ENCODE peak calls at places on chromosomes 13 and 19, in four cellular contexts. One of them, this sample, is unnamed. For H3K4me1 and H3K36me3, the result is how much of the 10 kb centered on the place peaks cover.

GRCh38 chr19:633786-634639 is 676 bp upstream of the POLRMT start:
- DNase-seq in CD8-positive, alpha-beta T cell: no peak
- DNase-seq in PC-3: no peak
- DNase-seq in OCI-LY7: peak
- DNase-seq in this sample: no peak

GRCh38 chr13:79501538-79502232 is 20.7 kb downstream of the NDFIP2 start:
- DNase-seq in OCI-LY7: no peak
- DNase-seq in PC-3: peak
- DNase-seq in CD8-positive, alpha-beta T cell: no peak
- DNase-seq in this sample: no peak

GRCh38 chr13:114258589-114258988 is 22.8 kb upstream of the UPF3A start:
- DNase-seq in PC-3: no peak
- DNase-seq in OCI-LY7: no peak
- DNase-seq in CD8-positive, alpha-beta T cell: no peak
- DNase-seq in this sample: no peak

GRCh38 chr19:2055871-2056809 is 5.1 kb upstream of the MKNK2 start:
- DNase-seq in OCI-LY7: peak
- DNase-seq in PC-3: peak
- DNase-seq in CD8-positive, alpha-beta T cell: no peak
- DNase-seq in this sample: no peak

GRCh38 chr13:74243637-74244526 is 109.7 kb upstream of the KLF12 start:
- DNase-seq in OCI-LY7: no peak
- DNase-seq in PC-3: peak
- DNase-seq in CD8-positive, alpha-beta T cell: no peak
- DNase-seq in this sample: no peak

GRCh38 chr19:2561895-2562294 is 86.0 kb downstream of the GADD45B start:
- DNase-seq in CD8-positive, alpha-beta T cell: peak
- DNase-seq in PC-3: no peak
- DNase-seq in OCI-LY7: peak
- DNase-seq in this sample: no peak

GRCh38 chr13:65592757-65593156 is 1637.4 kb downstream of the PCDH9 start:
- DNase-seq in PC-3: no peak
- DNase-seq in OCI-LY7: no peak
- DNase-seq in CD8-positive, alpha-beta T cell: no peak
- DNase-seq in this sample: no peak

GRCh38 chr13:29547135-29547534 is 48.4 kb downstream of the SLC7A1 start:
- DNase-seq in OCI-LY7: no peak
- DNase-seq in CD8-positive, alpha-beta T cell: no peak
- DNase-seq in PC-3: no peak
- DNase-seq in this sample: no peak

GRCh38 chr19:4567584-4568071 is 8.1 kb upstream of the SEMA6B start:
- DNase-seq in CD8-positive, alpha-beta T cell: peak
- DNase-seq in PC-3: peak
- DNase-seq in OCI-LY7: peak
- DNase-seq in this sample: no peak

GRCh38 chr19:5292843-5293606 is 47.6 kb downstream of the PTPRS start:
- DNase-seq in OCI-LY7: peak
- DNase-seq in PC-3: peak
- DNase-seq in CD8-positive, alpha-beta T cell: peak
- DNase-seq in this sample: peak

GRCh38 chr19:58067240-58067912 is 8.3 kb downstream of the ZNF135 start:
- DNase-seq in CD8-positive, alpha-beta T cell: no peak
- DNase-seq in OCI-LY7: no peak
- DNase-seq in PC-3: no peak
- DNase-seq in this sample: no peak

GRCh38 chr19:6394831-6395230 is 1.9 kb upstream of the GTF2F1 start:
- DNase-seq in PC-3: no peak
- DNase-seq in OCI-LY7: no peak
- DNase-seq in CD8-positive, alpha-beta T cell: no peak
- DNase-seq in this sample: no peak

GRCh38 chr13:73473016-73473415 is 414.2 kb downstream of the KLF5 start:
- DNase-seq in CD8-positive, alpha-beta T cell: no peak
- DNase-seq in OCI-LY7: no peak
- DNase-seq in PC-3: no peak
- DNase-seq in this sample: no peak

GRCh38 chr13:26433776-26434175 is 123.7 kb upstream of the WASF3 start:
- DNase-seq in OCI-LY7: no peak
- DNase-seq in PC-3: no peak
- DNase-seq in CD8-positive, alpha-beta T cell: no peak
- DNase-seq in this sample: no peak

GRCh38 chr13:40494513-40494912 is 171.9 kb downstream of the FOXO1 start:
- DNase-seq in CD8-positive, alpha-beta T cell: no peak
- DNase-seq in PC-3: no peak
- DNase-seq in OCI-LY7: peak
- DNase-seq in this sample: no peak

GRCh38 chr13:40389081-40389641 is 277.3 kb downstream of the FOXO1 start:
- DNase-seq in OCI-LY7: peak
- DNase-seq in PC-3: no peak
- DNase-seq in CD8-positive, alpha-beta T cell: peak
- DNase-seq in this sample: no peak

GRCh38 chr13:102905905-102906304 is 60.1 kb downstream of the ERCC5 start:
- DNase-seq in OCI-LY7: no peak
- DNase-seq in CD8-positive, alpha-beta T cell: no peak
- DNase-seq in PC-3: no peak
- DNase-seq in this sample: no peak

GRCh38 chr19:27770095-27770494 is 1442.9 kb downstream of the UQCRFS1 start:
- DNase-seq in PC-3: no peak
- DNase-seq in OCI-LY7: no peak
- DNase-seq in CD8-positive, alpha-beta T cell: no peak
- DNase-seq in this sample: no peak

GRCh38 chr19:16014923-16015804 is 61.1 kb upstream of the TPM4 start:
- DNase-seq in CD8-positive, alpha-beta T cell: no peak
- DNase-seq in OCI-LY7: no peak
- DNase-seq in PC-3: no peak
- DNase-seq in this sample: no peak

GRCh38 chr13:40549500-40550094 is 116.8 kb downstream of the FOXO1 start:
- DNase-seq in OCI-LY7: no peak
- DNase-seq in CD8-positive, alpha-beta T cell: no peak
- DNase-seq in PC-3: no peak
- DNase-seq in this sample: no peak

GRCh38 chr19:51742736-51743288 is 8.9 kb downstream of the FPR1 start:
- DNase-seq in CD8-positive, alpha-beta T cell: no peak
- DNase-seq in OCI-LY7: no peak
- DNase-seq in PC-3: peak
- DNase-seq in this sample: no peak

GRCh38 chr19:51739466-51740213 is 12.0 kb downstream of the FPR1 start:
- DNase-seq in CD8-positive, alpha-beta T cell: no peak
- DNase-seq in PC-3: no peak
- DNase-seq in OCI-LY7: no peak
- DNase-seq in this sample: no peak

GRCh38 chr19:51737924-51738323 is 13.8 kb downstream of the FPR1 start:
- DNase-seq in PC-3: no peak
- DNase-seq in OCI-LY7: no peak
- DNase-seq in CD8-positive, alpha-beta T cell: no peak
- DNase-seq in this sample: no peak

GRCh38 chr19:51743405-51743804 is 8.3 kb downstream of the FPR1 start:
- DNase-seq in CD8-positive, alpha-beta T cell: no peak
- DNase-seq in PC-3: no peak
- DNase-seq in OCI-LY7: no peak
- DNase-seq in this sample: no peak

DNA sequence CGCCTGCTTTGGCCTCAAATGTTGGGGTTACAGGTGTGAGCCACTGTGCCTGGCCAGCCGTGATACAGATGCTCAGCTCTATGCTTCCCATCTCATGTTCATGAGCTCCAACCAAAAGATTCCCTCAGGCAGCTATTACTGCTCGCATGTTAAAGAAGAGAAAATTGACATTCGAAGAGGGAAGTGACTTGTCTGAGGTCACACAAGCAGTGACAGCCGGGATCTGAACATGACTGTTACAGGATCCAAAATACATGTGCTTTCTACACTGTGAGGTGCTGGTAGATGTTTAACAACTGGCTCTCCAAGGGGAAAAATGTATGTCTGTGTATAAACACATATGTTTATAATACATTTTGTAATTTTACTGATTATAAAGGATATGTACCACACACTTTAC is 11.3 kb downstream of the FPR1 start:
- DNase-seq in OCI-LY7: no peak
- DNase-seq in PC-3: no peak
- DNase-seq in CD8-positive, alpha-beta T cell: no peak
- DNase-seq in this sample: no peak
- H3K4me1 ChIP-seq in OCI-LY7: under half
- H3K4me1 ChIP-seq in PC-3: under half
- H3K4me1 ChIP-seq in CD8-positive, alpha-beta T cell: under half
- H3K4me1 ChIP-seq in this sample: under half

GRCh38 chr13:49546559-49546958 is 38.8 kb downstream of the RCBTB1 start:
- DNase-seq in CD8-positive, alpha-beta T cell: no peak
- DNase-seq in OCI-LY7: no peak
- DNase-seq in PC-3: no peak
- DNase-seq in this sample: no peak
- H3K36me3 ChIP-seq in CD8-positive, alpha-beta T cell: under half
- H3K36me3 ChIP-seq in OCI-LY7: half or more
- H3K36me3 ChIP-seq in PC-3: under half
- H3K36me3 ChIP-seq in this sample: under half

GRCh38 chr13:33285420-33286124 is at the start of gene STARD13:
- DNase-seq in CD8-positive, alpha-beta T cell: no peak
- DNase-seq in PC-3: peak
- DNase-seq in OCI-LY7: no peak
- DNase-seq in this sample: peak
- H3K4me3 ChIP-seq in CD8-positive, alpha-beta T cell: no peak
- H3K4me3 ChIP-seq in PC-3: peak
- H3K4me3 ChIP-seq in OCI-LY7: no peak
- H3K4me3 ChIP-seq in this sample: peak

GRCh38 chr19:34172661-34173144 is 399 bp downstream of the LSM14A start:
- DNase-seq in PC-3: no peak
- DNase-seq in OCI-LY7: peak
- DNase-seq in CD8-positive, alpha-beta T cell: peak
- DNase-seq in this sample: peak

GRCh38 chr19:34171877-34172660 is at the start of gene LSM14A:
- DNase-seq in CD8-positive, alpha-beta T cell: peak
- DNase-seq in PC-3: peak
- DNase-seq in OCI-LY7: peak
- DNase-seq in this sample: peak

GRCh38 chr19:34176581-34176980 is 4.3 kb downstream of the LSM14A start:
- DNase-seq in CD8-positive, alpha-beta T cell: no peak
- DNase-seq in PC-3: no peak
- DNase-seq in OCI-LY7: no peak
- DNase-seq in this sample: no peak

GRCh38 chr19:34171539-34171876 is 796 bp upstream of the LSM14A start:
- DNase-seq in OCI-LY7: no peak
- DNase-seq in PC-3: peak
- DNase-seq in CD8-positive, alpha-beta T cell: no peak
- DNase-seq in this sample: no peak

DNA sequence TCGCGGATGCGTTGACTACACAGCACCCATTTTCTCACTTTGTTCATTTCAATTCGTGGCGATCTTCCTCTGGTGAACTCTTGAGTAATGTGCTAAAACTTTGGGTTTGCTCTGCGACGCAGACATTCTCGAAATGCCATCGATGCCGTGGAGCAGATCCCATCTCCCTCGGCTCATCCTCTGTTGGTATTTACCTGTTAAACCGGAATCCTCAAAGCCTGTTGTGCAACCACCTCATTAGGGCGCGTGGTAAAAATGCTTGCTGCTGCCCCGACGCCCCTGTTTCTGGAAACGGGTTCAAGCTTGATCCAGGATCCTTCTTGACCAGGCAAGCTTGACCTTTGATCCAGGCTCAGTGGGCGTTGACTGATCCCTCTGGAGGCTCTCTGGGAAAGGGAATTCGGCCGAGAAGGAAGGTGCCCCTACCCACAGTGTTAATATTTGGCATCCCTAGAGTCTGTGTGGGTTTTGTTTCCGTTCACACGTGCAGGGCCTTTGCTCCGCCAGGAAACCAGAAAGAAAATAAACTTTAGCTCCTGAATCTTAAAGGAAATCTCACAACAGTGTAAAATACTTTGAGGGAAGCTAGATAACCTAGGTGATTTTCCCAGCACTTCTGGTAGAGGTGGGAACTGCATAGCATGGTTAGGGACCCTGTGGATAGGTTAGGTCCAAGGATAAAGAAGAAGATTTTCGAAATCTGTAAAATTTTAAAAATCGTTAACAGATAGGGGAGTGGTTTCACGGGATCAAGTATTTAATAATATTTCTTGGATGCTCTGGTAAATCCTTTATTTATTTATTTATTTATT is 1.0 kb downstream of the LSM14A start:
- DNase-seq in OCI-LY7: peak
- DNase-seq in PC-3: peak
- DNase-seq in CD8-positive, alpha-beta T cell: no peak
- DNase-seq in this sample: peak
- H3K4me1 ChIP-seq in OCI-LY7: half or more
- H3K4me1 ChIP-seq in PC-3: under half
- H3K4me1 ChIP-seq in CD8-positive, alpha-beta T cell: half or more
- H3K4me1 ChIP-seq in this sample: under half

DNA sequence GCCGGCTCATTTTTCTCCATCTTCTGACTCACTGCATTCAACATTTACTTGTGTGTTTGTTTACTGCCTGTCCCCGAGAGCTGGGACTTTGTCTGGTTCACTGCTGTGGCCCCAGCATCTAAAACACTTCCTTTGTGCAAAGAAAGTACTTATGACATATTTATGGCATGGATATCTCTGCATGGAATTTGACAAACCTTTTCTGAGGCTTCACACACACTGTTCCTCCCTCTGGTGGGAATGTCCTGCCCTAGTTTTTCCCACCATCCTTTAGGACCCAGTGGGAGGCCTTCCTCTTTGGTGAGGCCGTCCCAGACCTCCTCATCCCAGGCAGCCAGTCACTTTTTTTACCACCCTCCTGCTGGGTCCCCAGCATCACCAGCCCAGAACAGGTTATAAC is 1.4 kb upstream of the SRRM5 start:
- DNase-seq in OCI-LY7: no peak
- DNase-seq in PC-3: no peak
- DNase-seq in CD8-positive, alpha-beta T cell: no peak
- DNase-seq in this sample: no peak
- H3K36me3 ChIP-seq in OCI-LY7: half or more
- H3K36me3 ChIP-seq in PC-3: under half
- H3K36me3 ChIP-seq in CD8-positive, alpha-beta T cell: under half
- H3K36me3 ChIP-seq in this sample: under half

GRCh38 chr19:12749938-12750521 is 1.6 kb upstream of the BEST2 start:
- DNase-seq in PC-3: peak
- DNase-seq in CD8-positive, alpha-beta T cell: no peak
- DNase-seq in OCI-LY7: no peak
- DNase-seq in this sample: no peak
- H3K4me3 ChIP-seq in PC-3: peak
- H3K4me3 ChIP-seq in CD8-positive, alpha-beta T cell: no peak
- H3K4me3 ChIP-seq in OCI-LY7: no peak
- H3K4me3 ChIP-seq in this sample: no peak

This sample was measured in HAP-1.